ENCODE peak calls at places on chromosomes 5 and 9, in eight cellular contexts. V is esophagus muscularis mucosa, J is suprapubic skin, B is transverse colon, M is spleen, Z is breast epithelium, W is HCT116, I is stomach. F is an unnamed sample.

GRCh38 chr5:58455066-58455465 is 4.8 kb downstream of the PLK2 start:
- DNase-seq in M (no peak), W (no peak), J (no peak), I (no peak), Z (no peak), V (no peak), B (no peak), F (no peak)

GRCh38 chr9:94787268-94787667 is 60.8 kb downstream of the AOPEP start:
- DNase-seq in I (no peak), V (no peak), M (no peak), Z (no peak), W (no peak), B (no peak), J (no peak), F (no peak)

GRCh38 chr9:82593436-82593835 is 469.5 kb downstream of the RASEF start:
- DNase-seq in V (no peak), I (no peak), M (no peak), J (no peak), W (no peak), Z (no peak), B (no peak), F (no peak)

GRCh38 chr9:90842984-90843383 is 41.4 kb downstream of the SYK start:
- DNase-seq in Z (no peak), M (peak), B (no peak), W (no peak), J (no peak), I (no peak), V (no peak), F (no peak)

GRCh38 chr5:33115467-33115866 is 325.3 kb upstream of the TARS1 start:
- DNase-seq in I (no peak), Z (no peak), V (no peak), J (no peak), W (no peak), B (no peak), M (no peak), F (no peak)

GRCh38 chr5:96339862-96340261 is 93.2 kb downstream of the PCSK1 start:
- DNase-seq in I (no peak), B (no peak), V (no peak), M (no peak), Z (no peak), J (no peak), W (no peak), F (no peak)

GRCh38 chr9:97954550-97954989 is 16.6 kb upstream of the HEMGN start:
- DNase-seq in M (no peak), B (peak), I (peak), Z (no peak), J (no peak), V (no peak), W (peak), F (peak)

GRCh38 chr9:89360465-89360864 is 42.2 kb downstream of the SECISBP2 start:
- DNase-seq in J (no peak), M (no peak), W (no peak), Z (no peak), B (no peak), I (no peak), V (no peak), F (no peak)

GRCh38 chr9:98775831-98776441 is 20.4 kb downstream of the ANKS6 start:
- DNase-seq in J (no peak), Z (peak), I (no peak), V (no peak), W (peak), B (no peak), M (no peak), F (peak)

GRCh38 chr9:131593936-131594665 is 48.8 kb downstream of the PRRT1B start:
- DNase-seq in V (no peak), B (no peak), I (no peak), M (no peak), W (no peak), Z (no peak), J (no peak), F (no peak)

GRCh38 chr5:171357843-171358242 is 29.8 kb upstream of the NPM1 start:
- DNase-seq in Z (no peak), I (no peak), W (no peak), M (peak), V (no peak), B (no peak), J (no peak), F (no peak)

GRCh38 chr5:177997319-177997670 is 1.3 kb upstream of the PROP1 start:
- DNase-seq in J (no peak), V (peak), I (no peak), Z (no peak), B (no peak), W (no peak), M (no peak), F (no peak)

GRCh38 chr5:159001247-159001646 is 98.5 kb downstream of the EBF1 start:
- DNase-seq in I (no peak), J (no peak), Z (no peak), W (no peak), V (no peak), B (no peak), M (no peak), F (no peak)

GRCh38 chr5:53027913-53028312 is 38.8 kb downstream of the ITGA2 start:
- DNase-seq in M (no peak), B (no peak), J (no peak), V (no peak), Z (peak), I (peak), W (no peak), F (no peak)

GRCh38 chr5:1105350-1106265 is 6.3 kb downstream of the SLC12A7 start:
- DNase-seq in M (no peak), I (peak), V (no peak), W (no peak), B (peak), J (no peak), Z (no peak), F (no peak)

GRCh38 chr9:4657426-4658159 is 4.5 kb upstream of the PLPP6 start:
- DNase-seq in V (no peak), J (no peak), B (no peak), I (peak), Z (no peak), W (no peak), M (no peak), F (no peak)

GRCh38 chr5:72925336-72926010 is 30.4 kb upstream of the FCHO2 start:
- DNase-seq in M (peak), W (no peak), V (no peak), J (no peak), Z (no peak), B (no peak), I (no peak), F (no peak)

GRCh38 chr5:169542811-169543210 is 40.8 kb upstream of the SPDL1 start:
- DNase-seq in V (no peak), M (no peak), W (no peak), Z (no peak), B (no peak), I (no peak), J (no peak), F (no peak)

GRCh38 chr9:121840838-121841760 is 189.7 kb downstream of the DAB2IP start:
- DNase-seq in J (no peak), I (peak), M (peak), Z (no peak), W (no peak), V (no peak), B (no peak), F (no peak)

GRCh38 chr9:92373167-92373566 is 31.2 kb downstream of the OGN start:
- DNase-seq in B (no peak), V (no peak), J (no peak), M (no peak), Z (no peak), W (no peak), I (no peak), F (no peak)

DNA sequence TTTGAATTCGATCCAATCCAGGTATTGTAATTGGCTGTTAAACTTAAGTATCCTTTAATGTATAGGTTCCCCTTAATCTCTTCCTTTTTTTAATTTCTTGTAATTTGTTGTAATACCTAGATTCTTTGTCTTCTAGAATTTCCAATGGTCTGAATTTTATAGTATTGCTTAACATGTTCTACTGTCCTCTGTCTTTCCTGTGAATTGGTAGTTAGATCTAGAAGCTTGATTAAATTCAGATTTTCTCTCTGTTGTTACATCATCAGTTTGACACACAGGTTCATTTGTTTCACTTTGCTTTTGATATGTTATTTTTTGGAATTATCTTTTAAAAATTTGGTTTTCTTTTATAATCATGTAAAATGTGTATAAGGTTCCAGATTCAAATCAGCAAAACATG is 13.8 kb downstream of the ZCCHC7 start:
- DNase-seq in B (no peak), V (no peak), Z (no peak), J (no peak), W (no peak), M (no peak), I (no peak), F (no peak)
- TF ChIP-seq POLR2A in B (no peak), V (no peak), Z (no peak), J (no peak), W (no peak), M (no peak), I (no peak), F (no peak)

DNA sequence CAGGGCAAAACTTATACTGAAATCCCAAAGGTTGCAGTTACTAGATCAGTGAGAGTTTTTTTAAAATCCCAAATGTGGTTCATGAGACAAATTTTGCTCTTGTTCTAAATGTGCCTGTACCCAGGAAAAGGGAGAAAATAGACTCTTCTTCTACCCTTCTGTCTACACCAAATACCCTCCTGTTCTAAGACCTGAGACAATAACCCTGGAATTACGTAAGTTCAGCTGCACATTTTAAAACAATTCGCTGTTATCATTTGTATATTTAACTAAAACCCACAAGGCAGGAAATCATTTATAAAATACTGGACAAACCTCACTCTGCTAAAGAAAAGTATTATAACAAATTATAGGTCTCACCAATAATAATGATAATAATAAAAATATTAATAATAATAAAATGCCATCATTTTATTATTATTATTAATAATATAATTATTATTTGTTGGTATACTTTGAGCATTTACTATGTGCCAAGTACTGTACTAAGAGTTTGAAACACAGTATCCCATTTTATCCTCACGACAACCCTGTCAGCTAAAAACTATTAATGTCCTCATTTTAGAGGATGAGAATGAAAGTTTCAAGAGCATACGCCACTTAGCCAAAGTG is 49.8 kb upstream of the AFAP1L1 start:
- DNase-seq in I (no peak), W (no peak), B (no peak), M (no peak), J (no peak), Z (no peak), V (no peak), F (no peak)
- TF ChIP-seq POLR2AphosphoS5 in I (no peak), W (no peak), B (no peak), M (no peak), J (no peak), Z (no peak), V (no peak), F (no peak)

DNA sequence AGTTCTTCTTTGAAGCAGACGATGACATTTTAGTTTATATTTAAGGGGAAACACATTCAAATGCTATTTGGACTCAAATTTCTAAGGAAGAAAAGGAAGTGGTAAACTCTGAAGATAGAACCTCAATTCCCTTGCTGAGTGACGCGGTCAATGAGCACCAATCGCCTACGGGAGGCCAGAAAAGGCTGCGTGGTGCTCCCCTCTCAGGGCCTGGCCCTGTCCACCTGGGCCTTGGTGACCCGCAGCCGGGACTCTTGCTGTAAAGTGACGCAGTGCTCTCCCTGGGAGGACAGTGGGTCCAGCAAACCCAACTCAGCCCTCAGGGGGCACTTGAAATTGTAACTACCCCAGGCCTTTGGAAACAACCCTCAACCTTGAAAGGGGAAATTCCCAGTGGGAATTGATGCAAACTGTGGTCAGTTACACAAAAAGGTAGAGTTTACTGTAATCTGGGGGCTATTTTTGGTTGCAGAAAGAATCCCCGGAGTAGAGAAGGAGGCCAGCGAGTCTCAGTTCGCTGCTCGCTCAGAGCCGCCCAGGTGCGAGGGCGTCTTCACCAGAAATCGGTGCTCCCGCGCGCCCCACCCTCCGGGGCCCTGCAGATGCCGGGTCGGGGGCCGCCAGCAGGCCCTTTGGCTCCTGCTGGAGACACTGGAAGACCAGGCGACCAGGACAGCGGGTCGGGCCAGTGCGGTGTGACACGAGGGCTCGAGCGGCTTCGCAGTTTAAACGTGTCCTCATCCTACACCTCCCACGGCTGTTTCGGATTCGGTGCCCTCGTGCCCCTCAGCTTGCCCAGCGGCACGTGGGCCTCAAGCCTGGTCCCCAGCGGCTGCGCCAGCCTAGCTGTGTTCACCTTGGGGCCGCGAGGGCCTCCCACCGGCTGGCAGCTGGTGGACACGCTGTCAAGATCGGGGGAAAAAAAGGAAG is 1.4 kb upstream of the ANKRD33B start:
- DNase-seq in V (no peak), Z (no peak), I (no peak), M (peak), W (no peak), B (no peak), J (no peak), F (peak)
- TF ChIP-seq POLR2A in V (no peak), Z (no peak), I (no peak), M (no peak), W (no peak), B (no peak), J (no peak), F (peak)

DNA sequence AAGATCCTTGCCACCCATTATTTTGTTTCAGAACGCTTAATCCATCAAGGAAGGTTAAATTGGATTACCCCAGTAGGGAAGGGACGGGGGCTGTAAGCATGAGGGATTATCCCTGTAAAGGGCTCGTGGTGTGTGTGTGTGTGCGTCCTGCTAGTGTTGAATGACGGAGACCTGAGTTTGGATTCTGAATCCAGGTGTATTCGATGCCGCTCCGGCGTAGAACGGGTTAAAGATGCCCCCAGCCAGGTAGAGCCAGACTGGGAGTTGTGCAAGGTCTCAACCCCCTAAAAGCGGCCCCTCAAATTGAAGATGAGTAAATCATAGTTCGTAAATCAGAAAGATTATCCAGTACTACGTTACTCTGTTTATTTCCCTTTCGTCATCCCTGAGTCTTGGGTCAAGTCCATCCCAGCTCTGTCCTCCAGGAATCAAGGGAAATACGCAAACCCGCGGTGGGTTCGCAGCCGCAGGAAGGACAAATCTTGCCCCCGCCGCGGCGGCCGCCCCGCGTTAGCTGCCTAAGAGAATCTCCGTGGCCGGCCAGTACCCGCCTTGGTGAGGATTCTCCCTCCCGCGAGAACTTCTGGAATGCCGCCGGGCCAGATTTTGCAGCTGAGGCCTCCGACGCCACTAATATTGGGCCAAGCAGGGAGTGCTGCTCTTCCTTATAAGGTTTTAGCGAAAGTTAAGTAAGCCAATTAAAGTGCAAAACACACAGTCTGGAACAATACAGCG is 586 bp upstream of the MTAP start:
- DNase-seq in W (peak), J (peak), I (peak), M (peak), V (no peak), Z (peak), B (peak), F (no peak)
- TF ChIP-seq POLR2AphosphoS5 in W (peak), J (no peak), I (no peak), M (no peak), V (peak), Z (peak), B (no peak), F (no peak)

GRCh38 chr5:139654464-139654863 is 6.3 kb downstream of the CXXC5 start:
- DNase-seq in I (no peak), J (no peak), W (no peak), M (no peak), V (no peak), B (no peak), Z (no peak), F (no peak)

GRCh38 chr5:139657363-139658321 is 9.5 kb downstream of the CXXC5 start:
- DNase-seq in B (no peak), W (no peak), V (no peak), Z (no peak), J (no peak), I (no peak), M (peak), F (no peak)

GRCh38 chr5:139653616-139654015 is 5.5 kb downstream of the CXXC5 start:
- DNase-seq in M (no peak), I (no peak), J (no peak), W (no peak), V (no peak), B (no peak), Z (no peak), F (no peak)

GRCh38 chr5:139654875-139655491 is 6.8 kb downstream of the CXXC5 start:
- DNase-seq in V (no peak), M (no peak), J (no peak), Z (no peak), I (peak), W (no peak), B (no peak), F (no peak)

GRCh38 chr5:139655727-139656271 is 7.7 kb downstream of the CXXC5 start:
- DNase-seq in I (peak), Z (no peak), M (peak), W (no peak), J (no peak), V (no peak), B (no peak), F (no peak)
- TF ChIP-seq POLR2A in I (no peak), Z (no peak), M (no peak), W (no peak), J (no peak), V (no peak), B (no peak), F (no peak)

GRCh38 chr5:26649000-26649399 is 389.4 kb downstream of the CDH9 start:
- DNase-seq in Z (no peak), J (no peak), B (no peak), I (no peak), M (no peak), V (no peak), W (no peak), F (no peak)
- TF ChIP-seq POLR2AphosphoS5 in Z (no peak), J (no peak), B (no peak), I (no peak), M (no peak), V (no peak), W (no peak), F (no peak)

GRCh38 chr5:138032028-138032571 is 779 bp downstream of the FAM13B start:
- DNase-seq in V (peak), B (peak), Z (peak), W (no peak), M (peak), J (no peak), I (peak), F (peak)

GRCh38 chr5:138033275-138033808 is 463 bp upstream of the FAM13B start:
- DNase-seq in V (peak), Z (no peak), J (peak), M (no peak), B (no peak), W (no peak), I (no peak), F (no peak)

GRCh38 chr5:138029944-138030343 is 2.9 kb downstream of the FAM13B start:
- DNase-seq in Z (no peak), B (no peak), I (no peak), M (no peak), W (no peak), V (no peak), J (no peak), F (no peak)

GRCh38 chr5:138033916-138034315 is 1.0 kb upstream of the FAM13B start:
- DNase-seq in I (no peak), B (no peak), W (no peak), J (no peak), V (no peak), M (no peak), Z (no peak), F (no peak)

GRCh38 chr5:138032572-138033274 is at the start of gene FAM13B:
- DNase-seq in J (peak), B (peak), M (peak), I (peak), W (peak), V (peak), Z (peak), F (peak)
- TF ChIP-seq POLR2A in J (peak), B (peak), M (peak), I (no peak), W (no peak), V (peak), Z (peak), F (peak)

DNA sequence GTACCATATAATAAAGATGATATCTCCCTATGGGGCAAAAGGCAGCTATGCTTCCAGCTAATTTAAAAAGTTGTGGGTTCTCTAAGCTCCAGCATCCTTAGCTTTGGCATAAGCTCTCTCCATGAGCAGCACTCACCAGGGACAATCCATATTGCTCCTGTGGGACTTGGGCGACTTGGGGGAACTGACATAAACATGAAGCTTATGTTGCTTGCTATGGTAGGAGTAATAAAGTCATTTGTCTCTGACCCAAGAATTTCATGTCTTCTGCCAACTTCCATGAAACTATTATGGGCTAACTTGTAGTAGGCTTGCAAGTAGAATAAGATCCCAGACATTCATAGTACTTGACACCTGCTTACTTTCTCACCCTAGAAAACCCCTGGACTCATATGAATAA is 36.2 kb upstream of the TLE4 start:
- DNase-seq in M (no peak), V (peak), J (no peak), B (no peak), I (no peak), W (no peak), Z (no peak), F (no peak)
- TF ChIP-seq POLR2AphosphoS5 in M (no peak), V (no peak), J (no peak), B (no peak), I (no peak), W (no peak), Z (no peak), F (no peak)

DNA sequence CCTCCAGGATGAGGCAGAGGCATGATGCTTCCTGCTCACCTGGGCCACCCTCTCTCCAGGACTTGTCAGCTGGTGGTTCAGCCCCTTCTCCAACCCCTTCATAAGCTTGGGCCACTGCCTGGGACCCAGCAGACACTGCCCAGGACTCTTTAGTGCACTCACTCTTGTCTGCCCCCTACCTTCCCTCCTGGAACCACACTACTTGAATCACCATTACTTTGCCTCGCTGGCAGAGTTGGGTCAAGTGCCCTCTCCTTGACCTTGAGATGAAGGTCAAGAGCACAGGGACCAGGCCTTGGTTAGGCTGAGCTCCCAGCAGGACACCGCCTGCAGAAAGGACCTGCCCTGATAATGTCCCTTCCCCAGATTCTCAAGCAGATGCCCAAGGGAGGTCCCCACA is 8.5 kb upstream of the ENDOG start:
- DNase-seq in W (no peak), B (no peak), J (no peak), M (no peak), I (no peak), V (no peak), Z (no peak), F (no peak)
- TF ChIP-seq POLR2A in W (no peak), B (no peak), J (no peak), M (no peak), I (no peak), V (no peak), Z (no peak), F (peak)

F was measured in GM12892.